ENCODE peak calls at places on chromosomes 5 and 9, in six cellular contexts. I is HCT116, T is mammary epithelial cell, G is PC-9, L is astrocyte, B is PC-3. A is an unnamed sample.

GRCh38 chr5:109326864-109327263 is 82.9 kb downstream of the PJA2 start:
- DNase-seq in L (no peak), G (no peak), T (no peak), B (no peak), I (no peak), A (no peak)

GRCh38 chr5:67268233-67269011 is 71.8 kb upstream of the CD180 start:
- DNase-seq in I (no peak), G (no peak), L (peak; percentile 91), T (peak; percentile 85), B (peak; percentile 14), A (peak; percentile 84)

GRCh38 chr9:117136461-117136860 is 278.4 kb downstream of the ASTN2 start:
- DNase-seq in T (no peak), B (no peak), I (no peak), L (no peak), G (no peak), A (no peak)

GRCh38 chr9:88077071-88077617 is 61.1 kb downstream of the SPATA31C2 start:
- DNase-seq in L (no peak), I (no peak), G (no peak), T (peak; percentile 9), B (no peak), A (no peak)

GRCh38 chr9:109118802-109119438 is 827 bp downstream of the TMEM245 start:
- DNase-seq in I (no peak), T (no peak), B (peak; percentile 32), L (peak; percentile 8), G (peak; percentile 44), A (peak; percentile 38)

GRCh38 chr9:76311576-76311975 is 82.7 kb downstream of the RFK start:
- DNase-seq in B (no peak), G (peak; percentile 66), I (no peak), L (no peak), T (peak; percentile 17), A (peak; percentile 29)

GRCh38 chr5:59221769-59222168 is 638.9 kb downstream of the RAB3C start:
- DNase-seq in G (no peak), I (no peak), B (no peak), T (no peak), L (no peak), A (no peak)

GRCh38 chr9:19698960-19699359 is 89.9 kb downstream of the SLC24A2 start:
- DNase-seq in L (no peak), G (no peak), I (no peak), T (no peak), B (no peak), A (no peak)

GRCh38 chr9:33813712-33814641 is 3.0 kb upstream of the UBE2R2 start:
- DNase-seq in B (peak; percentile 60), G (no peak), L (peak; percentile 80), T (peak; percentile 93), I (peak; percentile 73), A (peak; percentile 92)

GRCh38 chr9:132597073-132597775 is 14.8 kb downstream of the BARHL1 start:
- DNase-seq in L (no peak), I (no peak), G (no peak), T (no peak), B (no peak), A (peak; percentile 76)

GRCh38 chr9:136662656-136663310 is at the start of gene EGFL7:
- DNase-seq in L (no peak), B (no peak), I (no peak), T (no peak), G (no peak), A (no peak)

GRCh38 chr5:129962506-129962905 is 58.2 kb downstream of the CHSY3 start:
- DNase-seq in B (no peak), T (no peak), G (no peak), L (no peak), I (no peak), A (no peak)

GRCh38 chr5:4837489-4838058 is 302.6 kb upstream of the ADAMTS16 start:
- DNase-seq in G (no peak), L (no peak), B (no peak), T (no peak), I (no peak), A (no peak)

GRCh38 chr5:36305571-36306326 is 4.0 kb upstream of the RANBP3L start:
- DNase-seq in B (peak; percentile 63), G (peak; percentile 48), I (peak; percentile 21), L (peak; percentile 14), T (peak; percentile 18), A (no peak)

GRCh38 chr5:138790684-138791083 is 37.5 kb downstream of the CTNNA1 start:
- DNase-seq in T (no peak), L (peak; percentile 36), I (no peak), B (no peak), G (no peak), A (no peak)

GRCh38 chr5:96037128-96037527 is 75.5 kb upstream of the ELL2 start:
- DNase-seq in G (no peak), I (no peak), T (peak; percentile 72), L (peak; percentile 49), B (peak; percentile 80), A (peak; percentile 3)

GRCh38 chr9:113875917-113876805 is at the start of gene ZNF618:
- DNase-seq in G (peak; percentile 10), L (no peak), B (peak; percentile 9), T (no peak), I (no peak), A (peak; percentile 97)

GRCh38 chr5:140881889-140882590 is at the start of gene PCDHA13:
- DNase-seq in G (no peak), L (no peak), B (peak; percentile 80), I (no peak), T (peak; percentile 51), A (peak; percentile 54)

GRCh38 chr9:131404987-131405386 is 11.1 kb downstream of the PRRC2B start:
- DNase-seq in G (no peak), L (no peak), B (no peak), I (no peak), T (no peak), A (no peak)

GRCh38 chr9:134364391-134365114 is 38.3 kb downstream of the RXRA start:
- DNase-seq in I (no peak), L (no peak), B (no peak), G (no peak), T (no peak), A (no peak)

GRCh38 chr5:43926923-43927322 is 323.9 kb downstream of the NNT start:
- DNase-seq in B (no peak), L (no peak), T (no peak), G (no peak), I (no peak), A (no peak)

GRCh38 chr5:42813533-42813932 is 1.8 kb upstream of the SELENOP start:
- DNase-seq in G (no peak), L (no peak), B (no peak), T (no peak), I (no peak), A (no peak)

GRCh38 chr9:129245276-129245675 is 67.2 kb upstream of the IER5L start:
- DNase-seq in I (no peak), T (no peak), B (no peak), G (no peak), L (peak; percentile 33), A (peak; percentile 90)

GRCh38 chr9:126056312-126057021 is 270.2 kb upstream of the MVB12B start:
- DNase-seq in B (no peak), L (no peak), G (no peak), I (no peak), T (no peak), A (no peak)

GRCh38 chr5:5383461-5383860 is 39.0 kb upstream of the ICE1 start:
- DNase-seq in I (no peak), B (no peak), G (no peak), L (no peak), T (no peak), A (no peak)

GRCh38 chr9:121285835-121286687 is 18.1 kb downstream of the GSN start:
- DNase-seq in L (peak; percentile 56), G (peak; percentile 54), T (peak; percentile 83), I (peak; percentile 64), B (no peak), A (no peak)

GRCh38 chr9:89679006-89679395 is 74.2 kb downstream of the GADD45G start:
- DNase-seq in T (no peak), I (no peak), G (no peak), B (no peak), L (no peak), A (no peak)

GRCh38 chr5:134131165-134131564 is 16.7 kb downstream of the TCF7 start:
- DNase-seq in L (no peak), G (no peak), I (no peak), B (no peak), T (no peak), A (peak; percentile 69)

GRCh38 chr5:89397096-89397495 is 514.1 kb upstream of the MEF2C start:
- DNase-seq in B (peak; percentile 67), L (no peak), I (no peak), T (peak; percentile 4), G (no peak), A (no peak)
- H3K4me2 ChIP-seq in B (peak overlapping the region; percentile 16), L (no peak overlapping the region), I (no peak overlapping the region), T (no peak overlapping the region), G (peak overlapping the region; percentile 43), A (peak overlapping the region; percentile 72)

DNA sequence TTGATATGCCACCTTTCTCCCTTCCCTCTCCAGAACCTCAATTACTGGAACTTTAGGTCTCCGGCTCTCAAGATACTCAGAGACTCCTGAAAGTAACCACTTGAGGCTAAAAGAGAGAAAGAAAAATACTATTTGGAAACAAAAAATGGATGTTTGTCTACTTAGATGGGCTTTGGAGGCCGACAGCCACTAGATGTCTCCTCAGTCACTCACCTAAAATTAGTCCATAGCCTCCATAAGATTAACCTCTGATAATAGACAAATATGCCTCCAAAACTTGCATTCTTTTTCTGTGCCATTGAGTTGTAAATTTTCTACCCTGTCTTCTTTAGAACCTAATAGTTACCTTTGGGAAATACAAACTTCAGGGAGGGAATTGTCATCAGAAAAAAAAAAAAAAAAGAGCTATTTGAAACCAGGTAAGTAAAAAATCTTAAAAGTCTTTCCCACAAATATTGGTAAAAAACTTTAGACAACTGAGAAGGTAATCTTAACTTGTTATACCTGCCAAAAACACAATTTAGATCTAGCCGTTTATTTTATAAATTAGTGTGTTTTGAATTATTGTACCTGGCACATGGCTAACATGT is 11.2 kb upstream of the PCDH1 start:
- DNase-seq in T (no peak), L (no peak), B (peak; percentile 35), I (no peak), G (no peak), A (peak; percentile 74)
- TF ChIP-seq CTCF in T (peak; percentile 33), L (peak; percentile 32), B (peak; percentile 63), I (peak; percentile 37), G (peak; percentile 59), A (peak; percentile 54)

GRCh38 chr5:56409331-56410190 is 176.4 kb upstream of the ANKRD55 start:
- DNase-seq in I (no peak), L (peak; percentile 94), G (no peak), T (peak; percentile 37), B (peak; percentile 65), A (peak; percentile 88)
- H3K4me2 ChIP-seq in I (no peak overlapping the region), L (peak overlapping the region; percentile 55), G (no peak overlapping the region), T (no peak overlapping the region), B (no peak overlapping the region), A (peak overlapping the region; percentile 59)

GRCh38 chr5:9801908-9802307 is 171.8 kb upstream of the TAS2R1 start:
- DNase-seq in L (no peak), T (no peak), B (no peak), I (no peak), G (no peak), A (no peak)
- TF ChIP-seq CTCF in L (no peak), T (no peak), B (peak; percentile 11), I (no peak), G (no peak), A (no peak)

DNA sequence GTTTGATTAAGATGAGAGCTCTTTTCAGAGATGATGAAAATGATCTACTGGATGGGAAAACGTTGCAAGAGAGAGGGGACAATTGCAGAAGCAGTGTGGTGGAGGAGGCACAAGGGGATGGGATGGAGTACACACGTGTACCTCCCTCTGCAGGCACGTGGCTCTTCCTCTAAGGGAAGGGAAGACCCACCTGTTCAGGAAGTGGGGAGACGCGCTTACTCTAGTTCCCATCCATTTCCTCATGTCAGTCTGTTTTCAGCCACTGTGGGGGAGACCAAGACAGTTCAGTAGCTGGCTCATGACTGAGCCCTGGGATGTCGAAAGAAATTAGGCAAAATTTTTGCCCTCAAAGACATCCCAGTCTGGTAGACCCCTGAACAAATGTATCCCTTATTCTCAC is 619.2 kb upstream of the CLINT1 start:
- DNase-seq in G (no peak), B (no peak), I (no peak), L (no peak), T (no peak), A (no peak)
- H3K4me2 ChIP-seq in G (no peak overlapping the region), B (no peak overlapping the region), I (no peak overlapping the region), L (no peak overlapping the region), T (no peak overlapping the region), A (no peak overlapping the region)

A was measured in osteoblast.